ENCODE peak calls at places on chromosomes 11 and 22, in four cellular contexts. Y is K562, S is SK-N-SH, W is GM12891. B is an unnamed sample.

GRCh38 chr11:132790466-132790865 is 741.8 kb downstream of the OPCML start:
- DNase-seq in S (no peak), W (no peak), Y (no peak), B (no peak)

GRCh38 chr22:47837703-47838102 is 1075.3 kb downstream of the TBC1D22A start:
- DNase-seq in W (no peak), Y (peak), S (peak), B (no peak)

GRCh38 chr11:104337273-104337672 is 173.3 kb upstream of the PDGFD start:
- DNase-seq in W (no peak), S (no peak), Y (no peak), B (no peak)

GRCh38 chr11:1744879-1745700 is 5.3 kb downstream of the IFITM10 start:
- DNase-seq in Y (no peak), S (peak), W (no peak), B (no peak)

GRCh38 chr22:37569921-37570660 is 9.8 kb downstream of the LGALS2 start:
- DNase-seq in Y (no peak), W (no peak), S (no peak), B (no peak)

GRCh38 chr11:12175694-12176241 is 65.4 kb downstream of the MICAL2 start:
- DNase-seq in S (no peak), W (no peak), Y (peak), B (no peak)

GRCh38 chr11:17786824-17787525 is 52.4 kb downstream of the KCNC1 start:
- DNase-seq in W (no peak), Y (peak), S (no peak), B (no peak)

GRCh38 chr11:94968334-94968958 is 4.9 kb downstream of the CWC15 start:
- DNase-seq in W (no peak), Y (no peak), S (peak), B (no peak)

GRCh38 chr11:68881320-68881719 is 22.3 kb downstream of the MRPL21 start:
- DNase-seq in S (no peak), Y (no peak), W (no peak), B (no peak)

GRCh38 chr11:16605971-16606783 is 132.3 kb upstream of the C11orf58 start:
- DNase-seq in S (peak), Y (peak), W (peak), B (peak)

GRCh38 chr11:1150769-1151365 is 6.9 kb upstream of the MUC5AC start:
- DNase-seq in W (no peak), S (no peak), Y (no peak), B (no peak)

GRCh38 chr11:44943118-44943517 is 7.6 kb downstream of the TP53I11 start:
- DNase-seq in S (no peak), W (no peak), Y (no peak), B (no peak)

GRCh38 chr11:7903940-7904339 is 27.1 kb downstream of the OR10A6 start:
- DNase-seq in Y (no peak), W (no peak), S (no peak), B (no peak)

GRCh38 chr11:122741613-122742012 is 86.1 kb downstream of the UBASH3B start:
- DNase-seq in Y (no peak), W (no peak), S (no peak), B (no peak)

GRCh38 chr11:118438314-118438931 is 2.1 kb downstream of the KMT2A start:
- DNase-seq in Y (peak), S (peak), W (no peak), B (no peak)

GRCh38 chr11:34970033-34970432 is 53.6 kb downstream of the PDHX start:
- DNase-seq in S (no peak), Y (no peak), W (no peak), B (no peak)
- TF ChIP-seq TAF1 in S (no peak), Y (no peak), W (no peak), B (no peak)

GRCh38 chr11:134390706-134391105 is 21.3 kb downstream of the B3GAT1 start:
- DNase-seq in W (no peak), S (no peak), Y (no peak), B (no peak)
- TF ChIP-seq TAF1 in W (no peak), S (no peak), Y (no peak), B (no peak)

DNA sequence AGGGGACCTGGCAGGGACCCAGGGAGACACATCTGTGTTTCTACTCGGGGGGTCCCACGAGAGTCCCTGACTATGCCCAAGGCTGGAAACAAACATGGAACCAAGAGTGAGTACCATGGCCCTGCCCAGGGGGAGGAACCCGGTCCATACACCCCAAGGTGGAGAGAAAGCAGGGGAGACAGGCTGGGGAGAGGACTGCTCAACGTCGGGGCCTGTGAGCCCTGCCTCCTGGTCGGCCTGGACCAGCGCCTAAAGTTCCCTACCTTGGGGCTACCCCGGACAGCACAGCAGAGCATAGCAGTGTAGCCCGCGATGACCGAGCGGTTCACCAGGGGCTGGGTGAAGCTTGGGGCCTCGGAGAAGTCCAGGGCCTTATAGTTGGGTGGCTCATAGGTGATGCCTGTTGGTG is 20.2 kb downstream of the MYBPC3 start:
- DNase-seq in Y (no peak), W (no peak), S (peak), B (no peak)
- TF ChIP-seq TAF1 in Y (no peak), W (no peak), S (no peak), B (no peak)

DNA sequence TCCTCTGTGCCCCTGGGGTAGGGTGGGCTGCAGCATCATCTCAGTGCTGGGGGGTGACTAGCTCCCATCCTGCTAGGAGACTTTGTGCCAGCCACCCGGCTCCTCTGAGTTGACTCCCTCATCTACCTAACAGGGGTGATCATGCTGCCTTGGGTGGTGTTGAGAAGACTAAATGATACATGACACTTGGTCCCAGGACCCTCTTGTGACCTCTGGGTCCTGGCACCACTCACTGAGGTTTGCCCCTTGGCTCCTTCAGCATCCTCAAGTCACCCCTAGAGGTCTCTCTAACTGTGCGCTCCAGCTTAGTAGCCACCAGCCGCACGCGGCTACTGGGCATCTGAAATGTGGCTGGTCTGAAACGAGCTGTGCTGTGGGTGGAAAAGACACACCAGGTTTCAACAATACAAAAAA is 72.1 kb downstream of the LRRC32 start:
- DNase-seq in W (peak), S (peak), Y (peak), B (peak)
- TF ChIP-seq TAF1 in W (no peak), S (no peak), Y (no peak), B (no peak)

DNA sequence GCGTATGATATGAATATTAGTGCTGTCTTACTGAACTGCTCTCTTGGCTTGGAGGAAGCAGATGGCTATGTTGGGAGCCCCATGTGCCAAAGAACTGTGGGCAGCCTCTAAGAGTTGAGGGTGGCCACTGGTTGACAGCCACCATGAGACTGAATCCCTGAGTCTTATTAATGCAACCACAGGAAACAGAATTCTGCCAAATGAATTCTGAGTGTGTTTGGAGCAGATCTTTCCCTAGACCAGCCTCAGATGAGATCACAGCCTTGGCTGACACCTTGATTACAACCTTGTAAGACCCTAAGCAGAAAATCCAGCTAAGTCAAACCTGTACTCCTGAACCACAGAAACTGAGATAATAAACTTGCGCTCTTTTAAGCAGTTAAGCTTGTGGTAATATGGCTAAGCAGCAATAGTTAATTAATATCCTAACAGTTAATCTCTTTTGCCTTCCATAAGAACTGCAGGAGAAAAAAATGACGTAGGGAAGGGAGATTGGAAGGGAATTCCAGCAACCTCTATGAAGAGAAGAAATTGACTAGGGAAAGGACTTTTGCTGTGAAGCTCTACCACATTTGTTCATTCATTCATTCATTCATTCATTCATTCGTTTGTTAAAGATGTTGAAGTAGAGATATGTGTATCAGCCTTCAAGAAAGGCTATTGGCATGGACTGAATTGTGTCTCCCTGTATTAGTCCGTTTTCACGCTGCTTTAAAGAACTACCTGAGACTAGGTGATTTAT is 26.8 kb downstream of the ADM start:
- DNase-seq in Y (no peak), S (no peak), W (no peak), B (no peak)
- TF ChIP-seq TAF1 in Y (no peak), S (no peak), W (no peak), B (no peak)

GRCh38 chr22:46374663-46375474 is 39.4 kb downstream of the TRMU start:
- DNase-seq in Y (no peak), S (no peak), W (no peak), B (no peak)

GRCh38 chr22:46373166-46373565 is 37.7 kb downstream of the TRMU start:
- DNase-seq in Y (no peak), W (no peak), S (no peak), B (no peak)

GRCh38 chr22:46376096-46376495 is 40.6 kb downstream of the TRMU start:
- DNase-seq in Y (no peak), W (no peak), S (no peak), B (no peak)

GRCh38 chr22:46372686-46373085 is 37.2 kb downstream of the TRMU start:
- DNase-seq in S (no peak), Y (no peak), W (no peak), B (no peak)

GRCh38 chr22:46373838-46374662 is 38.5 kb downstream of the TRMU start:
- DNase-seq in W (peak), S (no peak), Y (no peak), B (peak)
- TF ChIP-seq TAF1 in W (no peak), S (no peak), Y (no peak), B (no peak)

GRCh38 chr22:39429916-39430575 is 26.8 kb upstream of the MGAT3 start:
- DNase-seq in S (no peak), Y (no peak), W (no peak), B (no peak)
- TF ChIP-seq TAF1 in S (no peak), Y (no peak), W (no peak), B (no peak)

GRCh38 chr22:50300620-50301257 is 6.7 kb downstream of the PLXNB2 start:
- DNase-seq in W (no peak), S (no peak), Y (no peak), B (no peak)
- TF ChIP-seq TAF1 in W (no peak), S (no peak), Y (no peak), B (no peak)

DNA sequence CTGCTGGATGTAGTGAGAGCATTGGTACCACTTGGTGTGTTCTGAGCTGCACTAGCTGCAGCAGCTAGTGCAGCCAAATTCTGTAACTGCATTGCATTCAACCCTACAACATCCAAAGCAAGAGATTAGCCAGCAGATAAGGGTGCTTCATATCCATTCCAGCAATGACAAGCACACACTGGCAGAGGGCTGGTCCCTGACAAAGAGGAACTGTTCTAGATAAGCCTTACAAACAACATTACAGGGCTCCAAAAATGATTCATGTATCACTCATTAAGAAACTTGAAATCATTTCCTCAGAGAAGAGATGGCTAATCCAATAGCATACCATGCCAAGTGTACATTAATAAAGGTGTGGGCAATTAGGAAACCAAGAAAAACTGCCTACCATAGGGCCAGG is 28.4 kb upstream of the RAPSN start:
- DNase-seq in S (no peak), Y (no peak), W (no peak), B (no peak)
- TF ChIP-seq TAF1 in S (no peak), Y (no peak), W (no peak), B (no peak)

GRCh38 chr11:130798280-130798679 is 118.0 kb downstream of the SNX19 start:
- DNase-seq in S (no peak), W (no peak), Y (no peak), B (no peak)

GRCh38 chr11:130801287-130802146 is 114.8 kb downstream of the SNX19 start:
- DNase-seq in Y (no peak), W (no peak), S (no peak), B (no peak)

GRCh38 chr11:130802567-130802966 is 113.7 kb downstream of the SNX19 start:
- DNase-seq in W (no peak), Y (no peak), S (no peak), B (no peak)

GRCh38 chr11:130796828-130797227 is 119.5 kb downstream of the SNX19 start:
- DNase-seq in W (no peak), Y (no peak), S (no peak), B (no peak)

DNA sequence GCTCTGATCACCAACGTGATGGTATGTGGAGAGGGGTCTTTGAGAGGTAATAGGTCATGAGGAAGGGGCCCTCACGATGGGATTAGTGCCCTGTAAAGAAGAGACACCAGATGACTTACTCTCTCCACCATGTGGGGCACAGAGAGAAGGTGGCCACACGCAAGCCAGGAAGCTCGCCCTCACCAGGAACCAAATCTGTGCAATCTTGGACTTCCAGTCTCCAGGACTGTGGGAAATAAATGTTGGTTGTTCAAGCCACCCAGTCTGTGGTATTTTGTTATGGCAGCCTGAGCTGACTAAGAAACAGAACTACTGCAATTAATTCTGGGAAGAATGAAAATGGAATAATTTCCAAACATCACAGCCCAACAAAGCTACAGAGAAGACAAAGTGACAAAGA is 117.5 kb downstream of the SNX19 start:
- DNase-seq in S (no peak), Y (no peak), W (no peak), B (no peak)
- TF ChIP-seq TAF1 in S (no peak), Y (no peak), W (no peak), B (no peak)

B was measured in GM12878.